ENCODE peak calls at places on chromosomes 1 and 21, in ten cellular contexts. One of them, this sample, is unnamed.

GRCh38 chr1:21294266-21295058 is 4.2 kb upstream of the ECE1 start:
- DNase-seq in naive thymus-derived CD8-positive, alpha-beta T cell: peak
- DNase-seq in HFFc6: no peak
- DNase-seq in WTC11: no peak
- DNase-seq in right cardiac atrium: no peak
- DNase-seq in T-helper 1 cell: peak
- DNase-seq in NCI-H146: no peak
- DNase-seq in T-cell: peak
- DNase-seq in lower lobe of right lung: peak
- DNase-seq in HCT116: peak
- DNase-seq in this sample: peak

GRCh38 chr1:113874017-113874879 is 2.7 kb upstream of the PTPN22 start:
- DNase-seq in naive thymus-derived CD8-positive, alpha-beta T cell: no peak
- DNase-seq in HFFc6: peak
- DNase-seq in WTC11: no peak
- DNase-seq in right cardiac atrium: no peak
- DNase-seq in T-helper 1 cell: no peak
- DNase-seq in NCI-H146: no peak
- DNase-seq in T-cell: no peak
- DNase-seq in lower lobe of right lung: no peak
- DNase-seq in HCT116: peak
- DNase-seq in this sample: no peak

GRCh38 chr1:68199603-68200002 is 32.7 kb downstream of the WLS start:
- DNase-seq in naive thymus-derived CD8-positive, alpha-beta T cell: no peak
- DNase-seq in HFFc6: no peak
- DNase-seq in WTC11: no peak
- DNase-seq in right cardiac atrium: no peak
- DNase-seq in T-helper 1 cell: no peak
- DNase-seq in NCI-H146: no peak
- DNase-seq in T-cell: no peak
- DNase-seq in lower lobe of right lung: no peak
- DNase-seq in HCT116: no peak
- DNase-seq in this sample: no peak

GRCh38 chr21:30340714-30341573 is 3.5 kb upstream of the KRTAP27-1 start:
- DNase-seq in naive thymus-derived CD8-positive, alpha-beta T cell: peak
- DNase-seq in HFFc6: peak
- DNase-seq in WTC11: peak
- DNase-seq in right cardiac atrium: no peak
- DNase-seq in T-helper 1 cell: no peak
- DNase-seq in NCI-H146: peak
- DNase-seq in T-cell: no peak
- DNase-seq in lower lobe of right lung: peak
- DNase-seq in HCT116: peak
- DNase-seq in this sample: peak

GRCh38 chr1:111998332-111998731 is 8.9 kb upstream of the KCND3 start:
- DNase-seq in naive thymus-derived CD8-positive, alpha-beta T cell: no peak
- DNase-seq in HFFc6: no peak
- DNase-seq in WTC11: no peak
- DNase-seq in right cardiac atrium: no peak
- DNase-seq in T-helper 1 cell: no peak
- DNase-seq in NCI-H146: no peak
- DNase-seq in T-cell: no peak
- DNase-seq in lower lobe of right lung: no peak
- DNase-seq in HCT116: no peak
- DNase-seq in this sample: no peak

GRCh38 chr1:183096889-183097288 is 73.7 kb downstream of the LAMC1 start:
- DNase-seq in naive thymus-derived CD8-positive, alpha-beta T cell: no peak
- DNase-seq in HFFc6: no peak
- DNase-seq in WTC11: no peak
- DNase-seq in right cardiac atrium: no peak
- DNase-seq in T-helper 1 cell: no peak
- DNase-seq in NCI-H146: no peak
- DNase-seq in T-cell: no peak
- DNase-seq in lower lobe of right lung: no peak
- DNase-seq in HCT116: no peak
- DNase-seq in this sample: no peak

GRCh38 chr21:46248827-46249226 is 20.3 kb upstream of the LSS start:
- DNase-seq in naive thymus-derived CD8-positive, alpha-beta T cell: no peak
- DNase-seq in HFFc6: no peak
- DNase-seq in WTC11: no peak
- DNase-seq in right cardiac atrium: no peak
- DNase-seq in T-helper 1 cell: no peak
- DNase-seq in NCI-H146: no peak
- DNase-seq in T-cell: no peak
- DNase-seq in lower lobe of right lung: no peak
- DNase-seq in HCT116: no peak
- DNase-seq in this sample: no peak

GRCh38 chr1:161082996-161083742 is 6.2 kb downstream of the NECTIN4 start:
- DNase-seq in naive thymus-derived CD8-positive, alpha-beta T cell: no peak
- DNase-seq in HFFc6: peak
- DNase-seq in WTC11: no peak
- DNase-seq in right cardiac atrium: peak
- DNase-seq in T-helper 1 cell: no peak
- DNase-seq in NCI-H146: no peak
- DNase-seq in T-cell: peak
- DNase-seq in lower lobe of right lung: peak
- DNase-seq in HCT116: peak
- DNase-seq in this sample: no peak

GRCh38 chr1:162195567-162195966 is 126.1 kb downstream of the NOS1AP start:
- DNase-seq in naive thymus-derived CD8-positive, alpha-beta T cell: no peak
- DNase-seq in HFFc6: no peak
- DNase-seq in WTC11: no peak
- DNase-seq in right cardiac atrium: no peak
- DNase-seq in T-helper 1 cell: no peak
- DNase-seq in NCI-H146: no peak
- DNase-seq in T-cell: no peak
- DNase-seq in lower lobe of right lung: no peak
- DNase-seq in HCT116: no peak
- DNase-seq in this sample: no peak

GRCh38 chr1:41898191-41898713 is 20.5 kb downstream of the HIVEP3 start:
- DNase-seq in naive thymus-derived CD8-positive, alpha-beta T cell: peak
- DNase-seq in HFFc6: no peak
- DNase-seq in WTC11: no peak
- DNase-seq in right cardiac atrium: peak
- DNase-seq in T-helper 1 cell: peak
- DNase-seq in NCI-H146: no peak
- DNase-seq in T-cell: peak
- DNase-seq in lower lobe of right lung: no peak
- DNase-seq in HCT116: no peak
- DNase-seq in this sample: peak

GRCh38 chr1:43913666-43914325 is 19.8 kb upstream of the ARTN start:
- DNase-seq in naive thymus-derived CD8-positive, alpha-beta T cell: no peak
- DNase-seq in HFFc6: no peak
- DNase-seq in WTC11: no peak
- DNase-seq in right cardiac atrium: no peak
- DNase-seq in T-helper 1 cell: no peak
- DNase-seq in NCI-H146: no peak
- DNase-seq in T-cell: no peak
- DNase-seq in lower lobe of right lung: no peak
- DNase-seq in HCT116: no peak
- DNase-seq in this sample: no peak

GRCh38 chr1:31750858-31751638 is 13.1 kb downstream of the ADGRB2 start:
- DNase-seq in naive thymus-derived CD8-positive, alpha-beta T cell: no peak
- DNase-seq in HFFc6: peak
- DNase-seq in WTC11: no peak
- DNase-seq in right cardiac atrium: no peak
- DNase-seq in T-helper 1 cell: no peak
- DNase-seq in NCI-H146: no peak
- DNase-seq in T-cell: no peak
- DNase-seq in lower lobe of right lung: no peak
- DNase-seq in HCT116: no peak
- DNase-seq in this sample: no peak

GRCh38 chr1:68104155-68104554 is 53.7 kb upstream of the DIRAS3 start:
- DNase-seq in naive thymus-derived CD8-positive, alpha-beta T cell: no peak
- DNase-seq in HFFc6: peak
- DNase-seq in WTC11: no peak
- DNase-seq in right cardiac atrium: no peak
- DNase-seq in T-helper 1 cell: no peak
- DNase-seq in NCI-H146: peak
- DNase-seq in T-cell: no peak
- DNase-seq in lower lobe of right lung: no peak
- DNase-seq in HCT116: no peak
- DNase-seq in this sample: no peak

GRCh38 chr1:247448107-247448778 is 9.7 kb downstream of the OR2B11 start:
- DNase-seq in naive thymus-derived CD8-positive, alpha-beta T cell: no peak
- DNase-seq in HFFc6: peak
- DNase-seq in WTC11: peak
- DNase-seq in right cardiac atrium: peak
- DNase-seq in T-helper 1 cell: no peak
- DNase-seq in NCI-H146: peak
- DNase-seq in T-cell: no peak
- DNase-seq in lower lobe of right lung: peak
- DNase-seq in HCT116: no peak
- DNase-seq in this sample: no peak

GRCh38 chr1:204169871-204170270 is 3.7 kb upstream of the REN start:
- DNase-seq in naive thymus-derived CD8-positive, alpha-beta T cell: no peak
- DNase-seq in HFFc6: no peak
- DNase-seq in WTC11: no peak
- DNase-seq in right cardiac atrium: no peak
- DNase-seq in T-helper 1 cell: no peak
- DNase-seq in NCI-H146: no peak
- DNase-seq in T-cell: no peak
- DNase-seq in lower lobe of right lung: no peak
- DNase-seq in HCT116: no peak
- DNase-seq in this sample: no peak

GRCh38 chr1:205003358-205004145 is 39.5 kb upstream of the CNTN2 start:
- DNase-seq in naive thymus-derived CD8-positive, alpha-beta T cell: no peak
- DNase-seq in HFFc6: no peak
- DNase-seq in WTC11: no peak
- DNase-seq in right cardiac atrium: no peak
- DNase-seq in T-helper 1 cell: no peak
- DNase-seq in NCI-H146: peak
- DNase-seq in T-cell: no peak
- DNase-seq in lower lobe of right lung: no peak
- DNase-seq in HCT116: no peak
- DNase-seq in this sample: no peak

GRCh38 chr1:43435146-43436145 is 18.3 kb downstream of the HYI start:
- DNase-seq in naive thymus-derived CD8-positive, alpha-beta T cell: no peak
- DNase-seq in HFFc6: peak
- DNase-seq in WTC11: peak
- DNase-seq in right cardiac atrium: peak
- DNase-seq in T-helper 1 cell: no peak
- DNase-seq in NCI-H146: no peak
- DNase-seq in T-cell: no peak
- DNase-seq in lower lobe of right lung: no peak
- DNase-seq in HCT116: no peak
- DNase-seq in this sample: no peak

GRCh38 chr21:17270234-17270633 is 242.6 kb upstream of the CXADR start:
- DNase-seq in naive thymus-derived CD8-positive, alpha-beta T cell: no peak
- DNase-seq in HFFc6: peak
- DNase-seq in WTC11: no peak
- DNase-seq in right cardiac atrium: peak
- DNase-seq in T-helper 1 cell: no peak
- DNase-seq in NCI-H146: no peak
- DNase-seq in T-cell: no peak
- DNase-seq in lower lobe of right lung: no peak
- DNase-seq in HCT116: no peak
- DNase-seq in this sample: no peak

GRCh38 chr1:184622136-184622823 is 132.4 kb downstream of the EDEM3 start:
- DNase-seq in naive thymus-derived CD8-positive, alpha-beta T cell: no peak
- DNase-seq in HFFc6: peak
- DNase-seq in WTC11: no peak
- DNase-seq in right cardiac atrium: peak
- DNase-seq in T-helper 1 cell: no peak
- DNase-seq in NCI-H146: no peak
- DNase-seq in T-cell: no peak
- DNase-seq in lower lobe of right lung: no peak
- DNase-seq in HCT116: no peak
- DNase-seq in this sample: no peak

GRCh38 chr1:159338018-159338417 is 35.9 kb downstream of the FCER1A start:
- DNase-seq in naive thymus-derived CD8-positive, alpha-beta T cell: no peak
- DNase-seq in HFFc6: no peak
- DNase-seq in WTC11: no peak
- DNase-seq in right cardiac atrium: no peak
- DNase-seq in T-helper 1 cell: no peak
- DNase-seq in NCI-H146: no peak
- DNase-seq in T-cell: no peak
- DNase-seq in lower lobe of right lung: no peak
- DNase-seq in HCT116: no peak
- DNase-seq in this sample: no peak

GRCh38 chr1:119330940-119331263 is 37.7 kb upstream of the HAO2 start:
- DNase-seq in naive thymus-derived CD8-positive, alpha-beta T cell: no peak
- DNase-seq in HFFc6: no peak
- DNase-seq in WTC11: no peak
- DNase-seq in right cardiac atrium: no peak
- DNase-seq in T-helper 1 cell: no peak
- DNase-seq in NCI-H146: no peak
- DNase-seq in T-cell: no peak
- DNase-seq in lower lobe of right lung: no peak
- DNase-seq in HCT116: no peak
- DNase-seq in this sample: no peak

GRCh38 chr1:165073402-165074007 is 283.0 kb downstream of the LMX1A start:
- DNase-seq in naive thymus-derived CD8-positive, alpha-beta T cell: no peak
- DNase-seq in HFFc6: peak
- DNase-seq in WTC11: no peak
- DNase-seq in right cardiac atrium: no peak
- DNase-seq in T-helper 1 cell: no peak
- DNase-seq in NCI-H146: peak
- DNase-seq in T-cell: no peak
- DNase-seq in lower lobe of right lung: no peak
- DNase-seq in HCT116: peak
- DNase-seq in this sample: no peak

GRCh38 chr1:218460367-218460766 is 115.2 kb downstream of the TGFB2 start:
- DNase-seq in naive thymus-derived CD8-positive, alpha-beta T cell: no peak
- DNase-seq in HFFc6: peak
- DNase-seq in WTC11: peak
- DNase-seq in right cardiac atrium: peak
- DNase-seq in T-helper 1 cell: no peak
- DNase-seq in NCI-H146: peak
- DNase-seq in T-cell: no peak
- DNase-seq in lower lobe of right lung: no peak
- DNase-seq in HCT116: no peak
- DNase-seq in this sample: no peak

GRCh38 chr21:25735895-25736597 is 1.3 kb downstream of the GABPA start:
- DNase-seq in naive thymus-derived CD8-positive, alpha-beta T cell: no peak
- DNase-seq in HFFc6: peak
- DNase-seq in WTC11: no peak
- DNase-seq in right cardiac atrium: no peak
- DNase-seq in T-helper 1 cell: no peak
- DNase-seq in NCI-H146: no peak
- DNase-seq in T-cell: no peak
- DNase-seq in lower lobe of right lung: no peak
- DNase-seq in HCT116: no peak
- DNase-seq in this sample: no peak

GRCh38 chr1:27519341-27520258 is 29.6 kb upstream of the WASF2 start:
- DNase-seq in naive thymus-derived CD8-positive, alpha-beta T cell: no peak
- DNase-seq in HFFc6: no peak
- DNase-seq in WTC11: no peak
- DNase-seq in right cardiac atrium: peak
- DNase-seq in T-helper 1 cell: no peak
- DNase-seq in NCI-H146: peak
- DNase-seq in T-cell: no peak
- DNase-seq in lower lobe of right lung: no peak
- DNase-seq in HCT116: no peak
- DNase-seq in this sample: no peak

GRCh38 chr1:84078108-84078823 is 65.8 kb upstream of the PRKACB start:
- DNase-seq in naive thymus-derived CD8-positive, alpha-beta T cell: no peak
- DNase-seq in HFFc6: peak
- DNase-seq in WTC11: no peak
- DNase-seq in right cardiac atrium: peak
- DNase-seq in T-helper 1 cell: no peak
- DNase-seq in NCI-H146: peak
- DNase-seq in T-cell: no peak
- DNase-seq in lower lobe of right lung: no peak
- DNase-seq in HCT116: no peak
- DNase-seq in this sample: peak

GRCh38 chr1:110464340-110464739 is 13.4 kb downstream of the PROK1 start:
- DNase-seq in naive thymus-derived CD8-positive, alpha-beta T cell: no peak
- DNase-seq in HFFc6: peak
- DNase-seq in WTC11: no peak
- DNase-seq in right cardiac atrium: no peak
- DNase-seq in T-helper 1 cell: no peak
- DNase-seq in NCI-H146: no peak
- DNase-seq in T-cell: no peak
- DNase-seq in lower lobe of right lung: no peak
- DNase-seq in HCT116: no peak
- DNase-seq in this sample: no peak

GRCh38 chr21:42093991-42094417 is 22.9 kb downstream of the UMODL1 start:
- DNase-seq in naive thymus-derived CD8-positive, alpha-beta T cell: no peak
- DNase-seq in HFFc6: peak
- DNase-seq in WTC11: no peak
- DNase-seq in right cardiac atrium: no peak
- DNase-seq in T-helper 1 cell: no peak
- DNase-seq in NCI-H146: no peak
- DNase-seq in T-cell: no peak
- DNase-seq in lower lobe of right lung: no peak
- DNase-seq in HCT116: no peak
- DNase-seq in this sample: no peak